ENCODE peak calls at places on chromosomes 3 and 15, in eight cellular contexts. One of them, this sample, is unnamed.

GRCh38 chr15:45228931-45229330 is 23.1 kb upstream of the SLC28A2 start:
- DNase-seq in fibroblast of gingiva: peak; percentile 3
- DNase-seq in caudate nucleus: no peak
- DNase-seq in nephron progenitor cell: no peak
- DNase-seq in AG04450: no peak
- DNase-seq in upper lobe of left lung: no peak
- DNase-seq in posterior cingulate gyrus: no peak
- DNase-seq in HEK293T: no peak
- DNase-seq in this sample: no peak

GRCh38 chr3:170178631-170179030 is 2.9 kb downstream of the PHC3 start:
- DNase-seq in fibroblast of gingiva: no peak
- DNase-seq in caudate nucleus: no peak
- DNase-seq in nephron progenitor cell: no peak
- DNase-seq in AG04450: no peak
- DNase-seq in upper lobe of left lung: no peak
- DNase-seq in posterior cingulate gyrus: no peak
- DNase-seq in HEK293T: no peak
- DNase-seq in this sample: no peak

GRCh38 chr15:71811752-71812735 is 1.7 kb downstream of the NR2E3 start:
- DNase-seq in fibroblast of gingiva: no peak
- DNase-seq in caudate nucleus: no peak
- DNase-seq in nephron progenitor cell: no peak
- DNase-seq in AG04450: no peak
- DNase-seq in upper lobe of left lung: peak; percentile 83
- DNase-seq in posterior cingulate gyrus: peak; percentile 70
- DNase-seq in HEK293T: no peak
- DNase-seq in this sample: no peak

GRCh38 chr15:96170616-96171270 is 159.8 kb upstream of the NR2F2 start:
- DNase-seq in fibroblast of gingiva: no peak
- DNase-seq in caudate nucleus: no peak
- DNase-seq in nephron progenitor cell: no peak
- DNase-seq in AG04450: no peak
- DNase-seq in upper lobe of left lung: no peak
- DNase-seq in posterior cingulate gyrus: no peak
- DNase-seq in HEK293T: peak; percentile 39
- DNase-seq in this sample: no peak

GRCh38 chr3:195133462-195133861 is 137.5 kb downstream of the XXYLT1 start:
- DNase-seq in fibroblast of gingiva: peak; percentile 89
- DNase-seq in caudate nucleus: no peak
- DNase-seq in nephron progenitor cell: no peak
- DNase-seq in AG04450: peak; percentile 87
- DNase-seq in upper lobe of left lung: no peak
- DNase-seq in posterior cingulate gyrus: peak; percentile 91
- DNase-seq in HEK293T: no peak
- DNase-seq in this sample: peak; percentile 79

GRCh38 chr3:118781879-118782278 is 252.8 kb downstream of the IGSF11 start:
- DNase-seq in fibroblast of gingiva: no peak
- DNase-seq in caudate nucleus: no peak
- DNase-seq in nephron progenitor cell: no peak
- DNase-seq in AG04450: no peak
- DNase-seq in upper lobe of left lung: no peak
- DNase-seq in posterior cingulate gyrus: no peak
- DNase-seq in HEK293T: no peak
- DNase-seq in this sample: no peak

GRCh38 chr15:67892559-67893377 is 52.9 kb upstream of the RNU6-1 start:
- DNase-seq in fibroblast of gingiva: peak; percentile 5
- DNase-seq in caudate nucleus: no peak
- DNase-seq in nephron progenitor cell: no peak
- DNase-seq in AG04450: no peak
- DNase-seq in upper lobe of left lung: no peak
- DNase-seq in posterior cingulate gyrus: no peak
- DNase-seq in HEK293T: no peak
- DNase-seq in this sample: no peak

GRCh38 chr3:4504340-4505261 is 11.5 kb downstream of the ITPR1 start:
- DNase-seq in fibroblast of gingiva: peak; percentile 17
- DNase-seq in caudate nucleus: no peak
- DNase-seq in nephron progenitor cell: no peak
- DNase-seq in AG04450: no peak
- DNase-seq in upper lobe of left lung: no peak
- DNase-seq in posterior cingulate gyrus: no peak
- DNase-seq in HEK293T: no peak
- DNase-seq in this sample: no peak

GRCh38 chr3:45984331-45985312 is 11.0 kb downstream of the FYCO1 start:
- DNase-seq in fibroblast of gingiva: peak; percentile 97
- DNase-seq in caudate nucleus: no peak
- DNase-seq in nephron progenitor cell: no peak
- DNase-seq in AG04450: peak; percentile 73
- DNase-seq in upper lobe of left lung: no peak
- DNase-seq in posterior cingulate gyrus: no peak
- DNase-seq in HEK293T: no peak
- DNase-seq in this sample: no peak

GRCh38 chr3:106379251-106379750 is 510.5 kb upstream of the CBLB start:
- DNase-seq in fibroblast of gingiva: no peak
- DNase-seq in caudate nucleus: no peak
- DNase-seq in nephron progenitor cell: no peak
- DNase-seq in AG04450: no peak
- DNase-seq in upper lobe of left lung: no peak
- DNase-seq in posterior cingulate gyrus: no peak
- DNase-seq in HEK293T: no peak
- DNase-seq in this sample: no peak

GRCh38 chr3:14371573-14372474 is 30.6 kb upstream of the SLC6A6 start:
- DNase-seq in fibroblast of gingiva: peak; percentile 42
- DNase-seq in caudate nucleus: no peak
- DNase-seq in nephron progenitor cell: no peak
- DNase-seq in AG04450: no peak
- DNase-seq in upper lobe of left lung: no peak
- DNase-seq in posterior cingulate gyrus: no peak
- DNase-seq in HEK293T: peak; percentile 50
- DNase-seq in this sample: no peak

GRCh38 chr15:70062321-70062956 is 35.3 kb downstream of the TLE3 start:
- DNase-seq in fibroblast of gingiva: peak; percentile 79
- DNase-seq in caudate nucleus: peak; percentile 79
- DNase-seq in nephron progenitor cell: peak; percentile 62
- DNase-seq in AG04450: peak; percentile 74
- DNase-seq in upper lobe of left lung: peak; percentile 79
- DNase-seq in posterior cingulate gyrus: peak; percentile 94
- DNase-seq in HEK293T: peak; percentile 72
- DNase-seq in this sample: peak; percentile 41

GRCh38 chr3:25870452-25870851 is 80.6 kb downstream of the OXSM start:
- DNase-seq in fibroblast of gingiva: no peak
- DNase-seq in caudate nucleus: no peak
- DNase-seq in nephron progenitor cell: no peak
- DNase-seq in AG04450: no peak
- DNase-seq in upper lobe of left lung: no peak
- DNase-seq in posterior cingulate gyrus: no peak
- DNase-seq in HEK293T: no peak
- DNase-seq in this sample: no peak

GRCh38 chr3:112341386-112341785 is 8.4 kb downstream of the CD200 start:
- DNase-seq in fibroblast of gingiva: no peak
- DNase-seq in caudate nucleus: no peak
- DNase-seq in nephron progenitor cell: no peak
- DNase-seq in AG04450: no peak
- DNase-seq in upper lobe of left lung: no peak
- DNase-seq in posterior cingulate gyrus: no peak
- DNase-seq in HEK293T: no peak
- DNase-seq in this sample: no peak

GRCh38 chr15:29268706-29269484 is 727 bp downstream of the NSMCE3 start:
- DNase-seq in fibroblast of gingiva: peak; percentile 30
- DNase-seq in caudate nucleus: peak; percentile 56
- DNase-seq in nephron progenitor cell: no peak
- DNase-seq in AG04450: no peak
- DNase-seq in upper lobe of left lung: no peak
- DNase-seq in posterior cingulate gyrus: peak; percentile 85
- DNase-seq in HEK293T: peak; percentile 12
- DNase-seq in this sample: no peak

GRCh38 chr3:171813897-171814460 is 3.7 kb upstream of the PLD1 start:
- DNase-seq in fibroblast of gingiva: peak; percentile 57
- DNase-seq in caudate nucleus: no peak
- DNase-seq in nephron progenitor cell: no peak
- DNase-seq in AG04450: no peak
- DNase-seq in upper lobe of left lung: no peak
- DNase-seq in posterior cingulate gyrus: no peak
- DNase-seq in HEK293T: no peak
- DNase-seq in this sample: no peak

GRCh38 chr3:62169871-62170660 is 203.3 kb downstream of the FEZF2 start:
- DNase-seq in fibroblast of gingiva: no peak
- DNase-seq in caudate nucleus: no peak
- DNase-seq in nephron progenitor cell: no peak
- DNase-seq in AG04450: no peak
- DNase-seq in upper lobe of left lung: no peak
- DNase-seq in posterior cingulate gyrus: no peak
- DNase-seq in HEK293T: no peak
- DNase-seq in this sample: no peak

GRCh38 chr3:66483006-66483928 is 17.6 kb downstream of the LRIG1 start:
- DNase-seq in fibroblast of gingiva: peak; percentile 76
- DNase-seq in caudate nucleus: peak; percentile 86
- DNase-seq in nephron progenitor cell: no peak
- DNase-seq in AG04450: no peak
- DNase-seq in upper lobe of left lung: peak; percentile 50
- DNase-seq in posterior cingulate gyrus: peak; percentile 95
- DNase-seq in HEK293T: no peak
- DNase-seq in this sample: peak; percentile 95

GRCh38 chr3:55795296-55795695 is 308.2 kb upstream of the WNT5A start:
- DNase-seq in fibroblast of gingiva: no peak
- DNase-seq in caudate nucleus: no peak
- DNase-seq in nephron progenitor cell: no peak
- DNase-seq in AG04450: no peak
- DNase-seq in upper lobe of left lung: no peak
- DNase-seq in posterior cingulate gyrus: no peak
- DNase-seq in HEK293T: peak; percentile 31
- DNase-seq in this sample: no peak

GRCh38 chr3:37904614-37905047 is 43.0 kb downstream of the CTDSPL start:
- DNase-seq in fibroblast of gingiva: peak; percentile 23
- DNase-seq in caudate nucleus: no peak
- DNase-seq in nephron progenitor cell: no peak
- DNase-seq in AG04450: no peak
- DNase-seq in upper lobe of left lung: no peak
- DNase-seq in posterior cingulate gyrus: no peak
- DNase-seq in HEK293T: no peak
- DNase-seq in this sample: no peak

GRCh38 chr3:11185564-11186317 is 31.4 kb downstream of the HRH1 start:
- DNase-seq in fibroblast of gingiva: peak; percentile 97
- DNase-seq in caudate nucleus: no peak
- DNase-seq in nephron progenitor cell: no peak
- DNase-seq in AG04450: peak; percentile 88
- DNase-seq in upper lobe of left lung: no peak
- DNase-seq in posterior cingulate gyrus: peak; percentile 84
- DNase-seq in HEK293T: no peak
- DNase-seq in this sample: no peak

GRCh38 chr3:71919572-71919971 is 134.6 kb upstream of the PROK2 start:
- DNase-seq in fibroblast of gingiva: no peak
- DNase-seq in caudate nucleus: no peak
- DNase-seq in nephron progenitor cell: no peak
- DNase-seq in AG04450: no peak
- DNase-seq in upper lobe of left lung: no peak
- DNase-seq in posterior cingulate gyrus: no peak
- DNase-seq in HEK293T: no peak
- DNase-seq in this sample: no peak

GRCh38 chr3:144287001-144287400 is 315.4 kb downstream of the DIPK2A start:
- DNase-seq in fibroblast of gingiva: no peak
- DNase-seq in caudate nucleus: no peak
- DNase-seq in nephron progenitor cell: no peak
- DNase-seq in AG04450: no peak
- DNase-seq in upper lobe of left lung: no peak
- DNase-seq in posterior cingulate gyrus: no peak
- DNase-seq in HEK293T: no peak
- DNase-seq in this sample: no peak

GRCh38 chr3:99532246-99532645 is 106.1 kb upstream of the COL8A1 start:
- DNase-seq in fibroblast of gingiva: peak; percentile 72
- DNase-seq in caudate nucleus: no peak
- DNase-seq in nephron progenitor cell: peak; percentile 48
- DNase-seq in AG04450: peak; percentile 36
- DNase-seq in upper lobe of left lung: no peak
- DNase-seq in posterior cingulate gyrus: no peak
- DNase-seq in HEK293T: peak; percentile 61
- DNase-seq in this sample: no peak

GRCh38 chr15:68334661-68335124 is 57.1 kb downstream of the FEM1B start:
- DNase-seq in fibroblast of gingiva: peak; percentile 7
- DNase-seq in caudate nucleus: no peak
- DNase-seq in nephron progenitor cell: no peak
- DNase-seq in AG04450: no peak
- DNase-seq in upper lobe of left lung: no peak
- DNase-seq in posterior cingulate gyrus: no peak
- DNase-seq in HEK293T: no peak
- DNase-seq in this sample: no peak

GRCh38 chr3:62600033-62600432 is 226.7 kb upstream of the FEZF2 start:
- DNase-seq in fibroblast of gingiva: no peak
- DNase-seq in caudate nucleus: no peak
- DNase-seq in nephron progenitor cell: peak; percentile 7
- DNase-seq in AG04450: no peak
- DNase-seq in upper lobe of left lung: no peak
- DNase-seq in posterior cingulate gyrus: no peak
- DNase-seq in HEK293T: no peak
- DNase-seq in this sample: no peak

GRCh38 chr3:84958495-84959469 is at the start of gene CADM2:
- DNase-seq in fibroblast of gingiva: peak; percentile 59
- DNase-seq in caudate nucleus: peak; percentile 94
- DNase-seq in nephron progenitor cell: peak; percentile 95
- DNase-seq in AG04450: no peak
- DNase-seq in upper lobe of left lung: peak; percentile 96
- DNase-seq in posterior cingulate gyrus: peak; percentile 99
- DNase-seq in HEK293T: peak; percentile 89
- DNase-seq in this sample: peak; percentile 97

GRCh38 chr3:112811150-112811884 is 35.3 kb downstream of the CD200R1L start:
- DNase-seq in fibroblast of gingiva: peak; percentile 99
- DNase-seq in caudate nucleus: no peak
- DNase-seq in nephron progenitor cell: peak; percentile 10
- DNase-seq in AG04450: peak; percentile 66
- DNase-seq in upper lobe of left lung: no peak
- DNase-seq in posterior cingulate gyrus: no peak
- DNase-seq in HEK293T: no peak
- DNase-seq in this sample: no peak

GRCh38 chr3:65433480-65433879 is 605.2 kb downstream of the MAGI1 start:
- DNase-seq in fibroblast of gingiva: no peak
- DNase-seq in caudate nucleus: no peak
- DNase-seq in nephron progenitor cell: no peak
- DNase-seq in AG04450: no peak
- DNase-seq in upper lobe of left lung: no peak
- DNase-seq in posterior cingulate gyrus: no peak
- DNase-seq in HEK293T: no peak
- DNase-seq in this sample: no peak

GRCh38 chr3:149085828-149086231 is 503 bp downstream of the HLTF start:
- DNase-seq in fibroblast of gingiva: peak; percentile 26
- DNase-seq in caudate nucleus: peak; percentile 55
- DNase-seq in nephron progenitor cell: no peak
- DNase-seq in AG04450: no peak
- DNase-seq in upper lobe of left lung: no peak
- DNase-seq in posterior cingulate gyrus: peak; percentile 76
- DNase-seq in HEK293T: peak; percentile 23
- DNase-seq in this sample: no peak